ENCODE peak calls at places on chromosomes 16 and 17, in six cellular contexts. L is H9, W is H1, V is IMR-90, Z is mesendoderm, E is mesenchymal stem cell. R is an unnamed sample.

GRCh38 chr16:17331071-17331521 is 139.7 kb downstream of the XYLT1 start:
- DNase-seq in E (no peak), V (no peak), W (no peak), Z (no peak), L (no peak), R (no peak)

GRCh38 chr17:50043290-50044148 is 12.4 kb upstream of the ITGA3 start:
- DNase-seq in Z (no peak), L (no peak), E (no peak), W (no peak), V (no peak), R (no peak)

GRCh38 chr17:81110488-81111040 is 54.7 kb upstream of the PVALEF start:
- DNase-seq in Z (no peak), V (no peak), L (no peak), W (no peak), E (no peak), R (no peak)

GRCh38 chr16:23496826-23497542 is 13.3 kb downstream of the GGA2 start:
- DNase-seq in Z (no peak), E (peak; percentile 24), W (no peak), V (peak; percentile 21), L (no peak), R (peak; percentile 87)

GRCh38 chr17:21295036-21295952 is 10.8 kb downstream of the MAP2K3 start:
- DNase-seq in L (no peak), V (peak; percentile 59), E (peak; percentile 81), W (no peak), Z (peak; percentile 45), R (peak; percentile 96)

GRCh38 chr16:71724320-71724751 is at the start of gene PHLPP2:
- DNase-seq in V (peak; percentile 10), Z (no peak), L (no peak), W (no peak), E (no peak), R (no peak)

GRCh38 chr17:16927641-16928321 is 44.1 kb downstream of the TNFRSF13B start:
- DNase-seq in V (no peak), W (no peak), Z (no peak), E (no peak), L (peak; percentile 28), R (no peak)

GRCh38 chr17:47894498-47895253 is 1.4 kb upstream of the SP2 start:
- DNase-seq in Z (peak; percentile 38), L (no peak), V (no peak), E (no peak), W (no peak), R (no peak)

GRCh38 chr17:76268015-76268749 is 3.0 kb downstream of the UBALD2 start:
- DNase-seq in E (peak; percentile 82), V (peak; percentile 45), Z (peak; percentile 87), W (no peak), L (no peak), R (peak; percentile 50)

GRCh38 chr17:5355416-5356129 is 63.9 kb downstream of the NUP88 start:
- DNase-seq in V (no peak), E (no peak), W (no peak), Z (no peak), L (no peak), R (no peak)

GRCh38 chr16:88639231-88640038 is 1.1 kb downstream of the IL17C start:
- DNase-seq in L (peak; percentile 92), E (no peak), V (no peak), W (peak; percentile 93), Z (peak; percentile 65), R (peak; percentile 29)

GRCh38 chr17:18919963-18920362 is 32.0 kb upstream of the SLC5A10 start:
- DNase-seq in L (no peak), Z (no peak), W (no peak), E (no peak), V (no peak), R (no peak)
- H3K4me2 ChIP-seq in L (no peak overlapping the region), Z (no peak overlapping the region), W (no peak overlapping the region), E (no peak overlapping the region), V (no peak overlapping the region), R (no peak overlapping the region)

GRCh38 chr16:57627184-57627871 is 1.1 kb upstream of the ADGRG1 start:
- DNase-seq in W (no peak), E (peak; percentile 88), L (peak; percentile 69), V (peak; percentile 85), Z (peak; percentile 91), R (peak; percentile 80)

GRCh38 chr16:57626420-57627170 is 1.8 kb upstream of the ADGRG1 start:
- DNase-seq in E (peak; percentile 28), W (no peak), L (no peak), V (no peak), Z (no peak), R (no peak)

GRCh38 chr16:57629516-57630401 is 1.3 kb downstream of the ADGRG1 start:
- DNase-seq in Z (no peak), E (no peak), V (no peak), L (no peak), W (no peak), R (no peak)

GRCh38 chr16:57628782-57629181 is 352 bp downstream of the ADGRG1 start:
- DNase-seq in E (no peak), Z (no peak), V (no peak), L (no peak), W (no peak), R (no peak)

DNA sequence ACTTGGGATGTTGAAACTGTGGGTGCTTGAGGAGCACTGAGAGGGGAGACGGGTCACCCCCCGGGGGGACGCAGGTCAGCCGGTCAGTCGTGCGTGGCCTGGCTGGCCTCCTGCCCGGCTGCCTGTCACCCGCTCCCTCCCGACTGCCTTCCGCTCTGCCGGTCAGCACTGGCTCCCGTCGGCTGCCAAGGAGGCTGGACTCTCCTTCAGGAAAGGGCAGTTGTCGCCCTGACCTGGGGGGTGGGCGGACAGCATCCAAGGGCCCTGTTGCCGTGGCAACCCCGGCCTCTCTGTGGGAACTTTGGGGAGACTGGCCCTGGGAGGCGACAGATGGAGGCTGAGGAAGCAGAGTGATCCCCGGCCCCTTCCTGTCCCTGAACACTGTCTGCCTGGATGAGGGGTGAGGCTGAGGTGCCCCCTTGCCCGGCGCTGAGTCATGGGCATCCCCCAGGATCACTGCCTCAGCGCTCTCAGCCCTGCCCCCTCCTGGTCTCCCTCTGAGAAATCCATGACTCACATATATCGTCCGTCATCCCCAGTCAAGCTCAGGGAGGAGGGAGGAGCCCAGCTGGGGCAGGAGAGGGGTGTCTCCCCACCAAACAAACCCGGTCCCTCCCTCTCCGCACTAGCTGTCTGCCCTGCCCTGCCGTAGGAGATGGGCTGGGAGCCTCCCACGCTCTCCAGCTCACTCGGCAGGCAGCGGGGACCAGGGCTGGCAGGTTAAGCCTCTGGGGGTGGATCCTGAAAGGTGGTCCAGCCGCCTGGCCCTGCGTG is at the start of gene ADGRG1:
- DNase-seq in W (peak; percentile 72), Z (peak; percentile 95), L (peak; percentile 75), E (peak; percentile 98), V (peak; percentile 97), R (peak; percentile 52)
- H3K23ac ChIP-seq in W (no peak within 1 kb of the TSS), Z (peak within 1 kb of the TSS; percentile 31), L (no peak within 1 kb of the TSS), E (no peak within 1 kb of the TSS), V (peak within 1 kb of the TSS; percentile 41), R (no peak within 1 kb of the TSS)

GRCh38 chr16:30459456-30459855 is 13.1 kb upstream of the ITGAL start:
- DNase-seq in Z (no peak), L (no peak), W (no peak), E (no peak), V (no peak), R (no peak)

GRCh38 chr16:30457256-30457655 is 11.6 kb upstream of the SEPHS2 start:
- DNase-seq in V (no peak), W (no peak), E (no peak), L (no peak), Z (no peak), R (no peak)

GRCh38 chr16:30456302-30456701 is 10.6 kb upstream of the SEPHS2 start:
- DNase-seq in W (no peak), L (no peak), Z (no peak), V (no peak), E (no peak), R (no peak)

GRCh38 chr16:30458561-30459394 is 13.1 kb upstream of the SEPHS2 start:
- DNase-seq in W (no peak), E (no peak), Z (no peak), V (no peak), L (no peak), R (no peak)

DNA sequence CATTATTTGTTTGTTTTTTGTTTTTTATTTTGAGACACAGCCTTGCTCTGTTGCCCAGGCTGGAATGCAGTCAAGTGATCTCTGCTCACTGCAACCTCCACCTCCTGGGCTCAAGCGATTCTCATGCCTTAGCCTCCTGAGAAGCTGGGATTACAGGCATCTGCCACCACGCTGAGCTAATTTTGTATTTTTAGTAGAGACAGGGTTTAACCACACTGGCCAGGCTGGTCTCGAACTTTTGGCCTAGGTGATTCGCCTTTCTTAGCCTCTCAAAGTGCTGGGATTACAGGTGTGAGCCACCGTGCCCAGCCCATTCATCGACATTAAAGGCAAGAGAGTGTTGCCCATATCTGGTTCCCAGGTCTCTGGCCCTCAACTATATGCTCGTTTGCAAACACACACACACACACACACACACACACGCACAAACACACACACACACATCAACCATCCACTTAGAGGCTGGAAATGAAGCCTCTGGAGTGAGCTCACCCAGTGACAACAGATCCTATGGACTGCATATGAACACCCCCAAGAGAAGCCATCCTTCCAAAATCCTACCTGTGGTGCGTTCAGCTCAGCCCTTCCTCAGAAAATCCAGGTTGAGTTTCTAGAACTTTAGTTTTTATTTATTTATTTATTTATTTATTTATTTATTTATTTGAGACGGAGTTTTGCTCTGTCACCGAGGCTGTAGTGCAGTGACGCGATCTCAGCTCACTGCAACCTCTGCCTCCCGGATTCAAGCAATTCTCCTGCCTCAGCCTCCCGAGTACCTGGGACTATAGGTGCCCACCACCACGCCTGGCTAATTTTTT is 12.3 kb upstream of the SEPHS2 start:
- DNase-seq in E (no peak), V (no peak), L (no peak), Z (no peak), W (no peak), R (no peak)
- H3K4me2 ChIP-seq in E (no peak overlapping the region), V (no peak overlapping the region), L (no peak overlapping the region), Z (no peak overlapping the region), W (no peak overlapping the region), R (no peak overlapping the region)

GRCh38 chr17:83148317-83149044 is 69.1 kb downstream of the METRNL start:
- DNase-seq in W (no peak), V (no peak), E (no peak), Z (no peak), L (no peak), R (no peak)
- H3K23ac ChIP-seq in W (no peak overlapping the region), V (no peak overlapping the region), E (no peak overlapping the region), Z (no peak overlapping the region), L (no peak overlapping the region), R (no peak overlapping the region)

DNA sequence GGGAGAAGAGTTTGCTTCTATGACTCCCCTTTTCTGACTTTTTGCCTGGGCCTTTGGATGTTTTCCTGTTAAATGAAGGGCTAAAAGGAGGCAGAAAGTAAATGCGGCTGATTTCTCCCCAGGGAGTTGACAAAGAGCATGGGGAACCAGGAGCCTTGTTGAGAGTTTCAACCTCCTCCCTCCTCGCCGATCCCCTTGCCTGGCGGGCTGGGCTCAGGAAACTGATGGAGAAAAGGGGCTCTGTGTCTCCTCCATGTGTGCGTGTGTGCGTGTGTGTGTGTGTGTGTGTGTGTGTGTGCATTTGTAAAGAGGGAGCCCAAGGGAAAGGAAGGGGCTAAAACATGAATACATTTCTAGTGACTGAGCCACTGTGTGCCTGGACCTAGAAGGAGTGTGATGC is 94.5 kb downstream of the ZDHHC7 start:
- DNase-seq in Z (no peak), E (no peak), V (no peak), L (no peak), W (no peak), R (no peak)
- H3K4me2 ChIP-seq in Z (no peak overlapping the region), E (no peak overlapping the region), V (no peak overlapping the region), L (no peak overlapping the region), W (no peak overlapping the region), R (no peak overlapping the region)

DNA sequence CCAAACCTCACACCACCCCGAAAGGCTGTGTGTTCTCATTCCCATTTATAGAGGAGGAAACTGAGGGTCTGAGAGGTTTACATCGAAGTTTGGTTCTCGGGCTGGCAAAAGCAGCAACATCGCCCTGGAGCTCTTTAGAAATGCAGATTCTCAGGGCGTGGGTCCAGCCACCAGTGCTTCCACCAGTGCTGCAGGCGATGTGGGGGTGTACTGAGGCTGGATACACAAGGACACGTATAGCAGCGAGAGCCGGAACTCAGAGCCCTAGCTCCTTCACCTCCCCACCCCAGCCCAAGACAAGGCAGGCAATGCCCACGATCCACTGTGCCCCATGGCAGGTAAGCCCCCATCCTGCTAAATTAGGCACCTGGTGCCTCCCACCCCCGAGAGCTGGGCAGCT is 5.9 kb downstream of the GPRC5B start:
- DNase-seq in W (no peak), L (no peak), V (no peak), E (no peak), Z (no peak), R (no peak)
- H3K23ac ChIP-seq in W (no peak overlapping the region), L (no peak overlapping the region), V (no peak overlapping the region), E (no peak overlapping the region), Z (no peak overlapping the region), R (no peak overlapping the region)

R was measured in trophoblast cell.